ENCODE peak calls at places on chromosomes 13 and 19, in six cellular contexts. F is left lung; A is effector memory CD4-positive, alpha-beta T cell; Y is thoracic aorta; E is pancreas; C is adrenal gland. O is an unnamed sample.
A peak's percentile ranks its signal among the peaks of the same experiment; 100 is the strongest.

GRCh38 chr19:6737284-6737872 is at the start of gene GPR108:
- DNase-seq in E (peak; percentile 99), C (peak; percentile 100), Y (peak; percentile 99), F (peak; percentile 100), A (peak; percentile 98), O (peak; percentile 99)

GRCh38 chr19:32642771-32643170 is 32.2 kb downstream of the ANKRD27 start:
- DNase-seq in C (no peak), Y (no peak), F (no peak), A (peak; percentile 36), E (no peak), O (no peak)

GRCh38 chr13:30846311-30846710 is 59.8 kb upstream of the MEDAG start:
- DNase-seq in C (no peak), Y (no peak), F (no peak), E (no peak), A (no peak), O (no peak)

GRCh38 chr19:20238025-20238623 is 71.1 kb downstream of the ZNF486 start:
- DNase-seq in Y (peak; percentile 56), C (peak; percentile 95), E (peak; percentile 94), A (peak; percentile 65), F (peak; percentile 84), O (peak; percentile 96)

GRCh38 chr13:99356216-99357089 is 49.3 kb upstream of the GPR183 start:
- DNase-seq in Y (no peak), F (no peak), A (peak; percentile 53), C (peak; percentile 61), E (no peak), O (no peak)

GRCh38 chr13:42272115-42272756 is at the start of gene AKAP11:
- DNase-seq in E (peak; percentile 59), C (peak; percentile 40), Y (no peak), A (no peak), F (peak; percentile 88), O (peak; percentile 63)

GRCh38 chr19:10166046-10166445 is 28.7 kb downstream of the DNMT1 start:
- DNase-seq in F (no peak), E (no peak), A (no peak), Y (no peak), C (no peak), O (no peak)

GRCh38 chr13:102443234-102443633 is 41.4 kb upstream of the FGF14 start:
- DNase-seq in A (no peak), F (no peak), C (no peak), E (no peak), Y (no peak), O (peak; percentile 24)

GRCh38 chr13:103466761-103467160 is 400.5 kb upstream of the SLC10A2 start:
- DNase-seq in A (no peak), C (no peak), Y (no peak), E (no peak), F (no peak), O (no peak)

GRCh38 chr13:107568181-107568580 is 647.2 kb downstream of the LIG4 start:
- DNase-seq in A (no peak), E (no peak), F (no peak), Y (no peak), C (no peak), O (no peak)

GRCh38 chr19:15447057-15447456 is 2.7 kb downstream of the WIZ start:
- DNase-seq in A (no peak), Y (no peak), F (peak; percentile 13), C (no peak), E (no peak), O (no peak)

GRCh38 chr19:38264486-38265212 is at the start of gene SPINT2:
- DNase-seq in C (no peak), Y (no peak), E (no peak), A (no peak), F (peak; percentile 86), O (no peak)

GRCh38 chr19:15248106-15248505 is 15.9 kb upstream of the EPHX3 start:
- DNase-seq in C (no peak), Y (no peak), A (no peak), E (no peak), F (no peak), O (no peak)

GRCh38 chr13:51241720-51242119 is 19.5 kb downstream of the FAM124A start:
- DNase-seq in A (no peak), Y (no peak), C (peak; percentile 31), F (no peak), E (no peak), O (no peak)

GRCh38 chr19:46030861-46031550 is 8.2 kb upstream of the PGLYRP1 start:
- DNase-seq in Y (no peak), C (no peak), A (no peak), E (no peak), F (no peak), O (peak; percentile 58)

GRCh38 chr13:101706651-101707050 is 254.2 kb downstream of the ITGBL1 start:
- DNase-seq in E (no peak), C (no peak), A (no peak), Y (no peak), F (no peak), O (peak; percentile 68)

GRCh38 chr13:22074403-22074802 is 403.5 kb downstream of the FGF9 start:
- DNase-seq in A (no peak), F (no peak), Y (no peak), E (no peak), C (no peak), O (no peak)

GRCh38 chr13:90721937-90722336 is 625.5 kb upstream of the MIR17HG start:
- DNase-seq in E (no peak), A (no peak), C (no peak), Y (no peak), F (no peak), O (no peak)

GRCh38 chr19:54364775-54365257 is at the start of gene LAIR1:
- DNase-seq in Y (no peak), C (peak; percentile 50), F (peak; percentile 86), A (no peak), E (no peak), O (no peak)

GRCh38 chr19:31283701-31284100 is 65.5 kb downstream of the TSHZ3 start:
- DNase-seq in F (no peak), Y (no peak), C (no peak), A (no peak), E (no peak), O (no peak)

GRCh38 chr19:6963937-6964336 is 57.3 kb downstream of the MBD3L2B start:
- DNase-seq in E (no peak), Y (no peak), A (no peak), C (no peak), F (no peak), O (peak; percentile 32)

GRCh38 chr13:97440598-97440997 is 6.6 kb downstream of the RAP2A start:
- DNase-seq in Y (no peak), F (no peak), E (no peak), C (no peak), A (no peak), O (no peak)

GRCh38 chr19:14370169-14370998 is 10.9 kb upstream of the ADGRE5 start:
- DNase-seq in C (no peak), F (no peak), E (no peak), A (peak; percentile 54), Y (no peak), O (no peak)

GRCh38 chr13:24228852-24229458 is 68.4 kb downstream of the SPATA13 start:
- DNase-seq in E (no peak), F (no peak), A (no peak), C (peak; percentile 63), Y (no peak), O (peak; percentile 53)

GRCh38 chr19:35224681-35225604 is 3.6 kb downstream of the FAM187B start:
- DNase-seq in C (peak; percentile 37), F (no peak), E (no peak), Y (no peak), A (no peak), O (no peak)

GRCh38 chr13:27969073-27969865 is at the start of gene CDX2:
- DNase-seq in A (no peak), F (no peak), Y (no peak), C (no peak), E (peak; percentile 51), O (no peak)

GRCh38 chr19:860481-861098 is 1.1 kb downstream of the CFD start:
- DNase-seq in E (peak; percentile 69), F (peak; percentile 86), Y (no peak), C (peak; percentile 49), A (peak; percentile 32), O (peak; percentile 59)

GRCh38 chr19:4583961-4584669 is 24.6 kb upstream of the SEMA6B start:
- DNase-seq in C (peak; percentile 65), Y (no peak), F (no peak), A (no peak), E (no peak), O (peak; percentile 77)
- H3K27me3 ChIP-seq in C (no peaks in the 10 kb centered on the region), Y (peaks cover 18% of the 10 kb centered on the region), F (peaks cover 87% of the 10 kb centered on the region), A (peaks cover 40% of the 10 kb centered on the region), E (peaks cover 3% of the 10 kb centered on the region), O (no peaks in the 10 kb centered on the region)

GRCh38 chr13:77697208-77698103 is at the start of gene SLAIN1:
- DNase-seq in Y (peak; percentile 21), A (peak; percentile 81), E (peak; percentile 91), C (peak; percentile 83), F (peak; percentile 92), O (peak; percentile 76)
- H3K27me3 ChIP-seq in Y (no peaks in the 10 kb centered on the region), A (no peaks in the 10 kb centered on the region), E (no peaks in the 10 kb centered on the region), C (no peaks in the 10 kb centered on the region), F (peaks cover 33% of the 10 kb centered on the region), O (no peaks in the 10 kb centered on the region)

GRCh38 chr19:13064092-13064489 is 38.6 kb downstream of the LYL1 start:
- DNase-seq in A (no peak), F (no peak), C (no peak), E (no peak), Y (no peak), O (no peak)

GRCh38 chr19:13060233-13060963 is 42.3 kb downstream of the LYL1 start:
- DNase-seq in Y (no peak), E (no peak), A (no peak), F (no peak), C (peak; percentile 55), O (peak; percentile 96)

GRCh38 chr19:13063461-13064091 is 39.1 kb downstream of the LYL1 start:
- DNase-seq in E (no peak), F (no peak), Y (no peak), A (no peak), C (no peak), O (no peak)

GRCh38 chr19:13060964-13061927 is 41.4 kb downstream of the LYL1 start:
- DNase-seq in C (peak; percentile 86), E (peak; percentile 82), F (peak; percentile 96), Y (no peak), A (peak; percentile 37), O (peak; percentile 97)

DNA sequence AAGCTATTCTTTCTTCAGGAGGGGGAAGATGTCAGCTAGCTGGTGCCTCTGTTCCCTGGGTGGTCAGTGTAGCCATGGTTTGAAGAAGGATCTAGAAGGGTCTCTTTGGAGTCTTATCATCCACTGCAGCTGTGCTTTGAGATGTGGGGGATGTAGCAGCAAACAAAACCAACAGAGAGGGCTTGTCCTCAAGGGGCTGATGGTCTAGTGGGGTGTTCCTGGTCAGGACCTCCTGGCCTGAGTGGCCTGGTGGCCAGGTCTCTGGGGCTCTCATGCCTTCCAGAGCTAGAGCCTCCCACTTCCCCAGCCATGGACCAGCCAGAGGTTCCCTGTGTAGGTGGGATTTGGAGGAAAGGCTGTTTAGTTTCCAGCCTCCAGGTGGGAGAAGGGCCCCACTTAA is 40.3 kb downstream of the LYL1 start:
- DNase-seq in A (no peak), C (no peak), F (no peak), E (no peak), Y (no peak), O (no peak)
- H3K27me3 ChIP-seq in A (no peaks in the 10 kb centered on the region), C (no peaks in the 10 kb centered on the region), F (peaks cover 11% of the 10 kb centered on the region), E (no peaks in the 10 kb centered on the region), Y (no peaks in the 10 kb centered on the region), O (no peaks in the 10 kb centered on the region)

DNA sequence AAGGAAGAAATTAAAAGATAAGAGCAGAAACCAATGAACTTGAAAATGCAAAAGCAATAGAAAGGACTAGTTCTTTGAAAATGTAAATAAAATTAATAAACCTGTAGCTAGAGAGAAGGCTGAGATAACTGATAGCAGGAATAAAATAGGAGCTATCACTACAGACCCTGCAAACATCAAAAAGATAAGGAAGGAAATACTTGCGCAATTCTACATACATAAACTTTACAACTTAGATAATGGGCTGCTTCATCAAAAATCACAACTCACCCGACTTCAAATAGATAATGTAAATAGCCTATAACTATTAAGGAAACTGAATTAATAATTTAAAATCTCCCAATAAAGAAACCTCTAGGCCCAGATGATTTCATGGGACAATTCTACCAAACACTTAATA is 3.5 kb upstream of the ATP4B start:
- DNase-seq in F (no peak), A (no peak), C (no peak), E (no peak), Y (no peak), O (no peak)
- H3K27me3 ChIP-seq in F (no peaks in the 10 kb centered on the region), A (no peaks in the 10 kb centered on the region), C (no peaks in the 10 kb centered on the region), E (no peaks in the 10 kb centered on the region), Y (no peaks in the 10 kb centered on the region), O (no peaks in the 10 kb centered on the region)

O was measured in SJCRH30.